ENCODE peak calls at places on chromosomes 6 and 20, in seven cellular contexts. R, W, Y, N, G, X and E are unnamed samples.

GRCh38 chr20:31710423-31711250 is 12.0 kb downstream of the BCL2L1 start:
- DNase-seq in G (peak), X (no peak), W (no peak), R (no peak), Y (no peak), N (no peak), E (no peak)

GRCh38 chr6:163438940-163439335 is 24.4 kb downstream of the QKI start:
- DNase-seq in Y (no peak), G (peak), N (no peak), W (peak), R (no peak), X (no peak), E (no peak)

GRCh38 chr6:96940322-96940721 is 15.8 kb downstream of the KLHL32 start:
- DNase-seq in R (no peak), G (no peak), N (no peak), X (no peak), W (no peak), Y (peak), E (no peak)

GRCh38 chr6:35907750-35908149 is 13.1 kb downstream of the SRPK1 start:
- DNase-seq in G (no peak), Y (no peak), W (no peak), R (no peak), N (no peak), X (no peak), E (no peak)

GRCh38 chr6:140175486-140175885 is 801.0 kb upstream of the CITED2 start:
- DNase-seq in N (no peak), G (no peak), X (no peak), W (no peak), R (peak), Y (no peak), E (no peak)

GRCh38 chr6:7323074-7323473 is 10.1 kb upstream of the SSR1 start:
- DNase-seq in X (no peak), G (no peak), Y (no peak), W (no peak), R (no peak), N (no peak), E (no peak)

GRCh38 chr6:148760568-148761531 is 14.0 kb downstream of the UST start:
- DNase-seq in W (peak), N (peak), G (no peak), R (peak), Y (peak), X (no peak), E (no peak)

GRCh38 chr20:5608104-5608447 is 142.1 kb upstream of the SHLD1 start:
- DNase-seq in X (no peak), Y (no peak), G (peak), N (no peak), R (no peak), W (no peak), E (no peak)

GRCh38 chr6:30744054-30744805 is at the start of gene IER3:
- DNase-seq in Y (peak), R (peak), X (peak), W (peak), N (peak), G (peak), E (no peak)

GRCh38 chr20:42204261-42204660 is 586.1 kb upstream of the CHD6 start:
- DNase-seq in W (peak), N (peak), Y (no peak), R (no peak), G (peak), X (no peak), E (no peak)

GRCh38 chr6:26233608-26234420 is 131.2 kb upstream of the BTN3A2 start:
- DNase-seq in N (peak), W (peak), Y (peak), R (peak), X (no peak), G (no peak), E (no peak)

GRCh38 chr6:50990750-50991446 is 172.2 kb downstream of the TFAP2B start:
- DNase-seq in Y (no peak), W (no peak), R (peak), N (no peak), G (no peak), X (no peak), E (no peak)

GRCh38 chr6:28336284-28337024 is 506 bp upstream of the ZSCAN31 start:
- DNase-seq in N (peak), G (peak), W (peak), Y (peak), R (no peak), X (no peak), E (no peak)

GRCh38 chr6:82085701-82086100 is 161.8 kb downstream of the IBTK start:
- DNase-seq in W (peak), G (no peak), X (no peak), N (no peak), R (no peak), Y (no peak), E (no peak)

GRCh38 chr6:164034602-164035140 is 620.2 kb downstream of the QKI start:
- DNase-seq in G (no peak), N (no peak), W (no peak), R (peak), X (no peak), Y (peak), E (no peak)

GRCh38 chr6:78844899-78845298 is 22.5 kb upstream of the IRAK1BP1 start:
- DNase-seq in Y (no peak), W (no peak), R (no peak), X (no peak), N (no peak), G (no peak), E (no peak)

GRCh38 chr6:87791485-87791884 is 89.5 kb upstream of the AKIRIN2 start:
- DNase-seq in X (no peak), G (no peak), R (no peak), N (no peak), Y (no peak), W (no peak), E (no peak)